ENCODE peak calls at places on chromosomes 7 and 10, in four cellular contexts. B is astrocyte, C is spleen, F is mesenchymal stem cell. K is an unnamed sample. For H3K36me3, the result is how much of the 10 kb centered on the place peaks cover.

GRCh38 chr10:124565565-124566221 is 104.1 kb downstream of the LHPP start:
- DNase-seq in F (no peak), B (no peak), C (peak), K (no peak)

GRCh38 chr7:27640914-27641570 is 21.6 kb downstream of the HIBADH start:
- DNase-seq in F (no peak), C (no peak), B (peak), K (peak)

GRCh38 chr10:130778166-130778545 is 533.4 kb downstream of the TCERG1L start:
- DNase-seq in F (no peak), B (no peak), C (no peak), K (no peak)

GRCh38 chr10:79181680-79182079 is 112.9 kb downstream of the ZMIZ1 start:
- DNase-seq in B (no peak), C (no peak), F (no peak), K (no peak)

GRCh38 chr7:86991844-86992243 is 67.6 kb downstream of the ELAPOR2 start:
- DNase-seq in F (peak), B (peak), C (no peak), K (peak)

GRCh38 chr10:101710793-101711192 is 15.8 kb upstream of the FBXW4 start:
- DNase-seq in B (no peak), C (no peak), F (no peak), K (no peak)

GRCh38 chr7:77913977-77914607 is 115.5 kb downstream of the PHTF2 start:
- DNase-seq in C (no peak), B (peak), F (peak), K (no peak)

GRCh38 chr7:5012985-5013384 is 32.7 kb upstream of the RBAK start:
- DNase-seq in F (no peak), B (no peak), C (no peak), K (no peak)

GRCh38 chr10:78864761-78865517 is 203.8 kb upstream of the ZMIZ1 start:
- DNase-seq in C (no peak), B (no peak), F (no peak), K (no peak)

GRCh38 chr10:33336606-33337334 is 2.3 kb upstream of the NRP1 start:
- DNase-seq in B (no peak), C (peak), F (no peak), K (no peak)

GRCh38 chr10:112792487-112793196 is 157.4 kb upstream of the TCF7L2 start:
- DNase-seq in C (no peak), F (peak), B (peak), K (peak)

GRCh38 chr7:36287371-36288241 is 102.1 kb upstream of the ANLN start:
- DNase-seq in F (no peak), B (no peak), C (peak), K (peak)

GRCh38 chr10:107747851-107748250 is 583.3 kb upstream of the SORCS1 start:
- DNase-seq in F (no peak), C (no peak), B (no peak), K (no peak)

GRCh38 chr7:35691827-35692307 is 3.1 kb downstream of the HERPUD2 start:
- DNase-seq in B (no peak), F (peak), C (peak), K (no peak)

GRCh38 chr10:15293862-15294835 is 76.9 kb downstream of the FAM171A1 start:
- DNase-seq in C (no peak), F (no peak), B (peak), K (peak)

GRCh38 chr7:92987095-92987494 is 130.7 kb downstream of the SAMD9 start:
- DNase-seq in B (peak), F (peak), C (no peak), K (no peak)

GRCh38 chr10:84478155-84478554 is 149.8 kb downstream of the CCSER2 start:
- DNase-seq in C (no peak), B (peak), F (peak), K (no peak)

GRCh38 chr7:130415019-130415418 is 25.8 kb downstream of the CEP41 start:
- DNase-seq in C (no peak), F (no peak), B (no peak), K (no peak)

GRCh38 chr10:51786016-51786683 is 86.8 kb upstream of the CSTF2T start:
- DNase-seq in F (no peak), B (no peak), C (no peak), K (no peak)

GRCh38 chr10:73065441-73065840 is 31.2 kb downstream of the P4HA1 start:
- DNase-seq in F (no peak), C (no peak), B (no peak), K (no peak)

GRCh38 chr10:83816942-83817341 is 322.4 kb upstream of the GHITM start:
- DNase-seq in C (no peak), F (no peak), B (no peak), K (no peak)

GRCh38 chr10:102994551-102995295 is 76.6 kb downstream of the CNNM2 start:
- DNase-seq in B (no peak), F (peak), C (no peak), K (no peak)

GRCh38 chr10:90787906-90788491 is 69.8 kb downstream of the HTR7 start:
- DNase-seq in C (no peak), F (peak), B (peak), K (no peak)

GRCh38 chr7:2516194-2516555 is 3.4 kb upstream of the LFNG start:
- DNase-seq in B (no peak), F (no peak), C (no peak), K (peak)

GRCh38 chr7:28669329-28669728 is 257.0 kb downstream of the CREB5 start:
- DNase-seq in B (no peak), C (no peak), F (no peak), K (no peak)

GRCh38 chr7:87215051-87215450 is 4.5 kb downstream of the TMEM243 start:
- DNase-seq in F (no peak), B (no peak), C (no peak), K (no peak)

GRCh38 chr7:139570119-139570518 is 46.6 kb downstream of the CLEC2L start:
- DNase-seq in C (peak), B (no peak), F (no peak), K (no peak)

GRCh38 chr10:7085913-7086589 is 324.8 kb downstream of the SFMBT2 start:
- DNase-seq in F (peak), B (peak), C (no peak), K (peak)

GRCh38 chr10:33229252-33229943 is 105.1 kb downstream of the NRP1 start:
- DNase-seq in B (peak), F (no peak), C (no peak), K (no peak)

GRCh38 chr7:24129597-24129996 is 154.4 kb upstream of the NPY start:
- DNase-seq in F (peak), C (no peak), B (peak), K (peak)

GRCh38 chr7:102107474-102108104 is 179.1 kb upstream of the SH2B2 start:
- DNase-seq in C (peak), F (no peak), B (no peak), K (no peak)

GRCh38 chr7:86282014-86282682 is 361.6 kb upstream of the GRM3 start:
- DNase-seq in F (no peak), B (no peak), C (peak), K (no peak)

GRCh38 chr7:30246392-30246791 is 38.0 kb upstream of the ZNRF2 start:
- DNase-seq in C (no peak), F (no peak), B (no peak), K (no peak)

GRCh38 chr7:82164813-82165212 is 278.8 kb downstream of the CACNA2D1 start:
- DNase-seq in C (no peak), F (peak), B (peak), K (peak)

GRCh38 chr7:116041615-116042014 is 11.1 kb upstream of the TFEC start:
- DNase-seq in F (no peak), C (no peak), B (no peak), K (no peak)

GRCh38 chr7:142299226-142299625 is 41.4 kb upstream of the PRSS58 start:
- DNase-seq in F (no peak), C (no peak), B (no peak), K (no peak)

GRCh38 chr7:109009636-109010035 is 440.0 kb downstream of the DNAJB9 start:
- DNase-seq in C (no peak), F (no peak), B (no peak), K (no peak)

GRCh38 chr10:132669208-132669861 is 116.6 kb downstream of the NKX6-2 start:
- DNase-seq in B (no peak), F (peak), C (peak), K (no peak)

GRCh38 chr7:123823898-123824753 is 20.8 kb upstream of the HYAL4 start:
- DNase-seq in B (no peak), F (no peak), C (no peak), K (no peak)

DNA sequence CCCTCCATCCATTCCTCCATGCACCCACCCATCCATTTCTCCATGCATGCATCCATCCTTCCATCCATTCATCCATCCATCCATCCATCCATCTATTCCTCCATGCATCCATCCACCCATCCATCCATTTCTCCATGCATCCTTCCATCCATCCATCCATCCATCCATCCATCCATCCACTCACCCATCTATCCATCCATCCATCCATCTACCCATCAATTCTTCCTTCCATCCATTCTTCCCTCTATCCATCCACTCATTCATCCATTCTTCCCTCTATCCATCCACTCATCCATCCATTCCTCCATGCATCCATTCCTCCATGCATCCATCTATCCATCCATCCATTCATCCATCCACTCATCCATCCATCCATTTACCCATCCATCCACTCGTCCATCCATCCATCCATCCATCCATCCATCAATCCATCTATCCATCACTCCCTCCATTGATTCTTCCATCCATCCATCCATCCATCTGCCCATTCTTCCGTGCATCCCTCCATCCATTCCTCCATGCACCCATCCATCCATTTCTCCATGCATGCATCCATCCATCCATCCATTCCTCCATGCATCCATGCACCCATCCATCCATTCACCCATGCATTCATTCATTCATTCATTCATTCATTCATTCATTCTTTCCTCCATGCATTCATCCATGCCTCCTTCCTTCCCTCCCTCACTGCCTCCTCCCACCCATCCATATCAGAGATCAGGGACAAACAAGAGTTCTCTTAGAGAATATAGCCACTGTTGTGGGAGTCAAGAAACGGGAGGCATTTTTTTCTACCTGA is 22.2 kb downstream of the ELN start:
- DNase-seq in F (no peak), C (no peak), B (no peak), K (no peak)
- H3K36me3 ChIP-seq in F (under half), C (half or more), B (under half), K (under half)

GRCh38 chr7:132770055-132770454 is 193.8 kb upstream of the PLXNA4 start:
- DNase-seq in F (no peak), C (no peak), B (no peak), K (no peak)
- H3K4me3 ChIP-seq in F (no peak), C (no peak), B (no peak), K (no peak)

GRCh38 chr7:149202831-149203231 is 7.5 kb downstream of the ZNF282 start:
- DNase-seq in F (peak), C (peak), B (peak), K (peak)
- H3K36me3 ChIP-seq in F (half or more), C (half or more), B (half or more), K (under half)

GRCh38 chr7:70631732-70632131 is 500.2 kb upstream of the GALNT17 start:
- DNase-seq in B (no peak), C (no peak), F (no peak), K (no peak)
- H3K4me3 ChIP-seq in B (no peak), C (no peak), F (no peak), K (no peak)

GRCh38 chr10:96532523-96532922 is 18.8 kb upstream of the TLL2 start:
- DNase-seq in C (no peak), F (no peak), B (no peak), K (no peak)
- H3K36me3 ChIP-seq in C (half or more), F (under half), B (under half), K (half or more)

GRCh38 chr7:155805826-155806095 is 6.5 kb downstream of the SHH start:
- DNase-seq in B (no peak), F (no peak), C (peak), K (no peak)

GRCh38 chr7:155807013-155807804 is 5.1 kb downstream of the SHH start:
- DNase-seq in C (peak), F (no peak), B (no peak), K (no peak)

GRCh38 chr7:155807805-155808550 is 4.3 kb downstream of the SHH start:
- DNase-seq in F (no peak), B (no peak), C (peak), K (no peak)

GRCh38 chr7:155804897-155805825 is 7.1 kb downstream of the SHH start:
- DNase-seq in B (peak), F (peak), C (peak), K (peak)

GRCh38 chr7:155806096-155806871 is 6.0 kb downstream of the SHH start:
- DNase-seq in F (no peak), B (no peak), C (peak), K (no peak)
- H3K4me3 ChIP-seq in F (peak), B (peak), C (peak), K (no peak)

GRCh38 chr7:143390098-143390772 is 9.1 kb downstream of the ZYX start:
- DNase-seq in B (no peak), F (no peak), C (no peak), K (no peak)

GRCh38 chr7:143393267-143394041 is 12.3 kb downstream of the ZYX start:
- DNase-seq in C (no peak), B (no peak), F (no peak), K (no peak)

GRCh38 chr7:143392875-143393266 is 11.7 kb downstream of the ZYX start:
- DNase-seq in B (no peak), C (no peak), F (no peak), K (no peak)

GRCh38 chr7:143390773-143391114 is 9.6 kb downstream of the ZYX start:
- DNase-seq in B (no peak), F (no peak), C (no peak), K (no peak)

GRCh38 chr7:143391462-143392404 is 10.6 kb downstream of the ZYX start:
- DNase-seq in B (peak), F (peak), C (no peak), K (no peak)
- H3K36me3 ChIP-seq in B (under half), F (half or more), C (half or more), K (under half)

K was measured in MG63.